ENCODE peak calls at places on chromosomes 16 and 17, in nine cellular contexts. Q is NCI-H1417; V is stimulated activated CD8-positive, alpha-beta memory T cell treated with anti-CD3 and anti-CD28 coated beads, Interleukin-15, amount 100 ng/mL, for 24 hours; N is T-helper 1 cell; U is uterus; R is nephron progenitor cell; Y is cardiac muscle cell; T is GM04504; W is activated CD4-positive, alpha-beta memory T cell treated with anti-CD3 and anti-CD28 coated beads, Interleukin-2, amount 10 ng/mL, durations not matched to agents 7 days and 5 days. F is an unnamed sample.

GRCh38 chr16:88686439-88687253 is at the start of gene SNAI3:
- DNase-seq in U (peak), R (peak), T (no peak), Q (peak), W (peak), Y (peak), V (peak), N (peak), F (peak)

GRCh38 chr17:75672011-75672410 is 4.9 kb downstream of the SAP30BP start:
- DNase-seq in V (no peak), U (no peak), R (no peak), W (no peak), N (no peak), T (no peak), Q (no peak), Y (no peak), F (no peak)

GRCh38 chr17:305090-305976 is 47.3 kb downstream of the RPH3AL start:
- DNase-seq in R (no peak), Y (peak), Q (no peak), T (no peak), N (no peak), V (no peak), W (no peak), U (no peak), F (no peak)

GRCh38 chr17:15123593-15124590 is 141.2 kb downstream of the PMP22 start:
- DNase-seq in N (no peak), U (no peak), T (peak), Q (no peak), R (no peak), V (no peak), Y (no peak), W (no peak), F (no peak)

GRCh38 chr17:18234853-18235380 is 9.5 kb downstream of the LLGL1 start:
- DNase-seq in T (no peak), U (no peak), Q (no peak), Y (no peak), V (no peak), R (no peak), N (no peak), W (no peak), F (no peak)

GRCh38 chr16:25223964-25224363 is 7.2 kb downstream of the AQP8 start:
- DNase-seq in N (no peak), Q (no peak), V (no peak), R (no peak), Y (no peak), U (no peak), T (no peak), W (no peak), F (no peak)

GRCh38 chr17:44155488-44155887 is 13.8 kb downstream of the HROB start:
- DNase-seq in Y (no peak), T (no peak), R (no peak), U (no peak), N (no peak), W (no peak), V (no peak), Q (no peak), F (no peak)

GRCh38 chr16:69405757-69406156 is 18.7 kb upstream of the CYB5B start:
- DNase-seq in U (no peak), N (no peak), R (no peak), T (no peak), Q (no peak), V (no peak), W (no peak), Y (no peak), F (no peak)

GRCh38 chr17:36992701-36993100 is 43.9 kb downstream of the AATF start:
- DNase-seq in R (no peak), V (no peak), Y (no peak), Q (no peak), N (no peak), W (no peak), U (no peak), T (no peak), F (no peak)

GRCh38 chr16:973366-973765 is 2.6 kb upstream of the LMF1 start:
- DNase-seq in U (no peak), W (no peak), T (no peak), V (no peak), N (no peak), R (no peak), Q (no peak), Y (no peak), F (no peak)

GRCh38 chr16:88320947-88321634 is 61.7 kb upstream of the ZNF469 start:
- DNase-seq in T (no peak), Y (no peak), V (no peak), R (no peak), Q (no peak), U (no peak), W (no peak), N (no peak), F (no peak)

GRCh38 chr17:75124041-75124818 is 7.3 kb downstream of the NT5C start:
- DNase-seq in Y (no peak), T (no peak), R (no peak), V (no peak), W (peak), N (peak), Q (no peak), U (no peak), F (peak)

GRCh38 chr16:49050607-49051006 is 231.0 kb downstream of the CBLN1 start:
- DNase-seq in U (peak), N (no peak), Q (no peak), R (no peak), W (no peak), V (no peak), Y (no peak), T (no peak), F (no peak)

GRCh38 chr17:75512946-75513666 is 2.2 kb downstream of the CASKIN2 start:
- DNase-seq in N (no peak), W (no peak), T (no peak), Y (no peak), R (no peak), Q (no peak), U (no peak), V (no peak), F (no peak)

GRCh38 chr17:57085448-57086068 is 512 bp downstream of the AKAP1 start:
- DNase-seq in N (peak), T (no peak), R (peak), Q (peak), W (peak), U (peak), V (no peak), Y (peak), F (no peak)

GRCh38 chr16:53091508-53092211 is 36.9 kb downstream of the CHD9 start:
- DNase-seq in N (peak), T (peak), Q (peak), U (peak), V (no peak), Y (peak), W (no peak), R (peak), F (no peak)

GRCh38 chr16:25109643-25110042 is 1.9 kb upstream of the LCMT1 start:
- DNase-seq in N (no peak), V (no peak), R (no peak), Q (no peak), T (peak), U (no peak), Y (no peak), W (no peak), F (peak)

GRCh38 chr16:86195863-86196630 is 297.1 kb downstream of the IRF8 start:
- DNase-seq in W (no peak), Y (peak), R (peak), U (no peak), Q (no peak), N (no peak), T (no peak), V (no peak), F (no peak)

GRCh38 chr16:56874800-56875199 is 9.8 kb downstream of the SLC12A3 start:
- DNase-seq in W (no peak), Q (no peak), U (no peak), T (no peak), R (no peak), V (no peak), Y (peak), N (no peak), F (no peak)